ENCODE peak calls at places on chromosomes 16 and 17, in six cellular contexts. One of them, this sample, is unnamed.

GRCh38 chr16:720507-720989 is 398 bp upstream of the ANTKMT start:
- DNase-seq in WTC11: peak; percentile 60
- DNase-seq in astrocyte: peak; percentile 58
- DNase-seq in substantia nigra: peak; percentile 71
- DNase-seq in naive thymus-derived CD8-positive, alpha-beta T cell: peak; percentile 33
- DNase-seq in thoracic aorta: no peak
- DNase-seq in this sample: peak; percentile 73

GRCh38 chr17:2309338-2310143 is 5.8 kb downstream of the SRR start:
- DNase-seq in thoracic aorta: no peak
- DNase-seq in substantia nigra: no peak
- DNase-seq in naive thymus-derived CD8-positive, alpha-beta T cell: no peak
- DNase-seq in astrocyte: no peak
- DNase-seq in WTC11: no peak
- DNase-seq in this sample: no peak

GRCh38 chr17:40832840-40833239 is 10.4 kb upstream of the KRT10 start:
- DNase-seq in substantia nigra: no peak
- DNase-seq in naive thymus-derived CD8-positive, alpha-beta T cell: no peak
- DNase-seq in astrocyte: no peak
- DNase-seq in WTC11: no peak
- DNase-seq in thoracic aorta: no peak
- DNase-seq in this sample: peak; percentile 56

GRCh38 chr16:9458816-9459215 is 367.4 kb downstream of the HAPSTR1 start:
- DNase-seq in WTC11: no peak
- DNase-seq in thoracic aorta: no peak
- DNase-seq in astrocyte: no peak
- DNase-seq in substantia nigra: no peak
- DNase-seq in naive thymus-derived CD8-positive, alpha-beta T cell: no peak
- DNase-seq in this sample: no peak

GRCh38 chr16:53078247-53078646 is 23.5 kb downstream of the CHD9 start:
- DNase-seq in thoracic aorta: no peak
- DNase-seq in astrocyte: no peak
- DNase-seq in substantia nigra: no peak
- DNase-seq in WTC11: no peak
- DNase-seq in naive thymus-derived CD8-positive, alpha-beta T cell: no peak
- DNase-seq in this sample: no peak

GRCh38 chr17:40035162-40035559 is 19.0 kb downstream of the MED24 start:
- DNase-seq in substantia nigra: peak; percentile 11
- DNase-seq in astrocyte: no peak
- DNase-seq in thoracic aorta: no peak
- DNase-seq in naive thymus-derived CD8-positive, alpha-beta T cell: no peak
- DNase-seq in WTC11: peak; percentile 86
- DNase-seq in this sample: peak; percentile 90

GRCh38 chr16:19882186-19882585 is 2.5 kb downstream of the GPRC5B start:
- DNase-seq in substantia nigra: peak; percentile 56
- DNase-seq in astrocyte: no peak
- DNase-seq in naive thymus-derived CD8-positive, alpha-beta T cell: no peak
- DNase-seq in WTC11: peak; percentile 48
- DNase-seq in thoracic aorta: no peak
- DNase-seq in this sample: peak; percentile 91

GRCh38 chr17:18187816-18188761 is 4.5 kb downstream of the ALKBH5 start:
- DNase-seq in naive thymus-derived CD8-positive, alpha-beta T cell: no peak
- DNase-seq in astrocyte: peak; percentile 52
- DNase-seq in WTC11: no peak
- DNase-seq in substantia nigra: no peak
- DNase-seq in thoracic aorta: no peak
- DNase-seq in this sample: no peak

GRCh38 chr16:7938175-7938574 is 605.5 kb downstream of the RBFOX1 start:
- DNase-seq in thoracic aorta: no peak
- DNase-seq in astrocyte: no peak
- DNase-seq in naive thymus-derived CD8-positive, alpha-beta T cell: no peak
- DNase-seq in substantia nigra: no peak
- DNase-seq in WTC11: no peak
- DNase-seq in this sample: no peak

GRCh38 chr16:79079656-79080420 is 520.7 kb downstream of the MAF start:
- DNase-seq in WTC11: no peak
- DNase-seq in thoracic aorta: no peak
- DNase-seq in substantia nigra: no peak
- DNase-seq in astrocyte: no peak
- DNase-seq in naive thymus-derived CD8-positive, alpha-beta T cell: no peak
- DNase-seq in this sample: no peak

GRCh38 chr16:19769239-19769638 is 51.2 kb downstream of the IQCK start:
- DNase-seq in naive thymus-derived CD8-positive, alpha-beta T cell: no peak
- DNase-seq in thoracic aorta: no peak
- DNase-seq in astrocyte: no peak
- DNase-seq in substantia nigra: no peak
- DNase-seq in WTC11: no peak
- DNase-seq in this sample: no peak

GRCh38 chr17:64707077-64707591 is 45.0 kb upstream of the SMURF2 start:
- DNase-seq in astrocyte: peak; percentile 100
- DNase-seq in thoracic aorta: peak; percentile 86
- DNase-seq in naive thymus-derived CD8-positive, alpha-beta T cell: no peak
- DNase-seq in substantia nigra: no peak
- DNase-seq in WTC11: peak; percentile 14
- DNase-seq in this sample: peak; percentile 36

GRCh38 chr16:55047331-55047730 is 116.7 kb downstream of the IRX5 start:
- DNase-seq in WTC11: no peak
- DNase-seq in naive thymus-derived CD8-positive, alpha-beta T cell: no peak
- DNase-seq in thoracic aorta: no peak
- DNase-seq in substantia nigra: no peak
- DNase-seq in astrocyte: no peak
- DNase-seq in this sample: no peak

GRCh38 chr16:87203060-87203656 is 114.0 kb downstream of the C16orf95 start:
- DNase-seq in thoracic aorta: no peak
- DNase-seq in WTC11: peak; percentile 86
- DNase-seq in substantia nigra: peak; percentile 16
- DNase-seq in astrocyte: peak; percentile 81
- DNase-seq in naive thymus-derived CD8-positive, alpha-beta T cell: peak; percentile 2
- DNase-seq in this sample: peak; percentile 89

GRCh38 chr17:1270210-1271019 is at the start of gene BHLHA9:
- DNase-seq in WTC11: peak; percentile 38
- DNase-seq in astrocyte: no peak
- DNase-seq in thoracic aorta: no peak
- DNase-seq in naive thymus-derived CD8-positive, alpha-beta T cell: no peak
- DNase-seq in substantia nigra: no peak
- DNase-seq in this sample: peak; percentile 72

GRCh38 chr17:78425429-78425828 is 47.0 kb downstream of the PGS1 start:
- DNase-seq in astrocyte: no peak
- DNase-seq in substantia nigra: no peak
- DNase-seq in thoracic aorta: no peak
- DNase-seq in naive thymus-derived CD8-positive, alpha-beta T cell: no peak
- DNase-seq in WTC11: no peak
- DNase-seq in this sample: no peak

GRCh38 chr17:75940727-75941441 is at the start of gene FBF1:
- DNase-seq in thoracic aorta: peak; percentile 79
- DNase-seq in WTC11: peak; percentile 97
- DNase-seq in naive thymus-derived CD8-positive, alpha-beta T cell: peak; percentile 80
- DNase-seq in substantia nigra: peak; percentile 95
- DNase-seq in astrocyte: peak; percentile 81
- DNase-seq in this sample: peak; percentile 97

GRCh38 chr16:31505483-31505882 is 2.7 kb downstream of the RUSF1 start:
- DNase-seq in naive thymus-derived CD8-positive, alpha-beta T cell: no peak
- DNase-seq in astrocyte: no peak
- DNase-seq in substantia nigra: no peak
- DNase-seq in WTC11: no peak
- DNase-seq in thoracic aorta: no peak
- DNase-seq in this sample: no peak

GRCh38 chr16:27235938-27236245 is 32.6 kb downstream of the KDM8 start:
- DNase-seq in WTC11: no peak
- DNase-seq in astrocyte: no peak
- DNase-seq in thoracic aorta: no peak
- DNase-seq in naive thymus-derived CD8-positive, alpha-beta T cell: no peak
- DNase-seq in substantia nigra: no peak
- DNase-seq in this sample: no peak

GRCh38 chr17:27940503-27940902 is 47.3 kb upstream of the LYRM9 start:
- DNase-seq in substantia nigra: no peak
- DNase-seq in thoracic aorta: no peak
- DNase-seq in naive thymus-derived CD8-positive, alpha-beta T cell: no peak
- DNase-seq in WTC11: no peak
- DNase-seq in astrocyte: no peak
- DNase-seq in this sample: no peak

GRCh38 chr17:18974407-18975149 is 22.6 kb downstream of the SLC5A10 start:
- DNase-seq in WTC11: no peak
- DNase-seq in substantia nigra: no peak
- DNase-seq in thoracic aorta: no peak
- DNase-seq in astrocyte: peak; percentile 22
- DNase-seq in naive thymus-derived CD8-positive, alpha-beta T cell: no peak
- DNase-seq in this sample: no peak

GRCh38 chr17:44137891-44138709 is 3.6 kb upstream of the HROB start:
- DNase-seq in naive thymus-derived CD8-positive, alpha-beta T cell: peak; percentile 20
- DNase-seq in substantia nigra: no peak
- DNase-seq in thoracic aorta: peak; percentile 90
- DNase-seq in astrocyte: peak; percentile 99
- DNase-seq in WTC11: peak; percentile 60
- DNase-seq in this sample: peak; percentile 80

GRCh38 chr17:57091186-57091618 is 6.2 kb downstream of the AKAP1 start:
- DNase-seq in thoracic aorta: no peak
- DNase-seq in naive thymus-derived CD8-positive, alpha-beta T cell: no peak
- DNase-seq in substantia nigra: peak; percentile 69
- DNase-seq in astrocyte: no peak
- DNase-seq in WTC11: no peak
- DNase-seq in this sample: no peak

GRCh38 chr17:74545456-74546230 is at the start of gene CD300C:
- DNase-seq in substantia nigra: no peak
- DNase-seq in WTC11: no peak
- DNase-seq in astrocyte: peak; percentile 5
- DNase-seq in thoracic aorta: no peak
- DNase-seq in naive thymus-derived CD8-positive, alpha-beta T cell: no peak
- DNase-seq in this sample: no peak

GRCh38 chr17:49327835-49328784 is 33.9 kb downstream of the ZNF652 start:
- DNase-seq in naive thymus-derived CD8-positive, alpha-beta T cell: no peak
- DNase-seq in thoracic aorta: no peak
- DNase-seq in WTC11: no peak
- DNase-seq in substantia nigra: no peak
- DNase-seq in astrocyte: peak; percentile 66
- DNase-seq in this sample: no peak

GRCh38 chr17:47717261-47717697 is 15.8 kb upstream of the TBX21 start:
- DNase-seq in substantia nigra: no peak
- DNase-seq in thoracic aorta: no peak
- DNase-seq in astrocyte: no peak
- DNase-seq in naive thymus-derived CD8-positive, alpha-beta T cell: no peak
- DNase-seq in WTC11: no peak
- DNase-seq in this sample: peak; percentile 37

GRCh38 chr16:89343501-89344291 is 126.2 kb downstream of the ZNF778 start:
- DNase-seq in thoracic aorta: no peak
- DNase-seq in naive thymus-derived CD8-positive, alpha-beta T cell: no peak
- DNase-seq in WTC11: no peak
- DNase-seq in substantia nigra: no peak
- DNase-seq in astrocyte: peak; percentile 71
- DNase-seq in this sample: no peak

GRCh38 chr17:35117984-35118383 is 1.7 kb downstream of the RAD51D start:
- DNase-seq in naive thymus-derived CD8-positive, alpha-beta T cell: no peak
- DNase-seq in astrocyte: no peak
- DNase-seq in thoracic aorta: no peak
- DNase-seq in substantia nigra: no peak
- DNase-seq in WTC11: no peak
- DNase-seq in this sample: no peak

GRCh38 chr17:21249911-21250703 is 3.1 kb downstream of the NATD1 start:
- DNase-seq in naive thymus-derived CD8-positive, alpha-beta T cell: no peak
- DNase-seq in astrocyte: no peak
- DNase-seq in substantia nigra: no peak
- DNase-seq in thoracic aorta: no peak
- DNase-seq in WTC11: no peak
- DNase-seq in this sample: peak; percentile 41

GRCh38 chr17:79171152-79171551 is 96.5 kb downstream of the ENGASE start:
- DNase-seq in WTC11: no peak
- DNase-seq in astrocyte: no peak
- DNase-seq in substantia nigra: no peak
- DNase-seq in thoracic aorta: no peak
- DNase-seq in naive thymus-derived CD8-positive, alpha-beta T cell: no peak
- DNase-seq in this sample: no peak

GRCh38 chr17:61412860-61413653 is 13.4 kb downstream of the TBX2 start:
- DNase-seq in naive thymus-derived CD8-positive, alpha-beta T cell: no peak
- DNase-seq in astrocyte: no peak
- DNase-seq in thoracic aorta: no peak
- DNase-seq in WTC11: no peak
- DNase-seq in substantia nigra: no peak
- DNase-seq in this sample: peak; percentile 64

GRCh38 chr17:77830816-77831490 is 127.5 kb upstream of the TNRC6C start:
- DNase-seq in substantia nigra: no peak
- DNase-seq in naive thymus-derived CD8-positive, alpha-beta T cell: no peak
- DNase-seq in thoracic aorta: no peak
- DNase-seq in astrocyte: no peak
- DNase-seq in WTC11: no peak
- DNase-seq in this sample: no peak

GRCh38 chr16:23345237-23345636 is 43.1 kb downstream of the SCNN1B start:
- DNase-seq in WTC11: no peak
- DNase-seq in substantia nigra: no peak
- DNase-seq in naive thymus-derived CD8-positive, alpha-beta T cell: no peak
- DNase-seq in thoracic aorta: no peak
- DNase-seq in astrocyte: no peak
- DNase-seq in this sample: no peak